ENCODE peak calls at places on chromosomes 11 and 22, in seven cellular contexts. One of them, this sample, is unnamed.

GRCh38 chr11:35811783-35812182 is 132.1 kb upstream of the LDLRAD3 start:
- DNase-seq in HepG2: peak
- DNase-seq in K562: no peak
- DNase-seq in SK-N-SH: no peak
- DNase-seq in HCT116: no peak
- DNase-seq in GM12878: no peak
- DNase-seq in H1: no peak
- DNase-seq in this sample: no peak

GRCh38 chr11:62908468-62909072 is 12.6 kb downstream of the CHRM1 start:
- DNase-seq in HepG2: no peak
- DNase-seq in H1: no peak
- DNase-seq in K562: no peak
- DNase-seq in GM12878: no peak
- DNase-seq in SK-N-SH: no peak
- DNase-seq in HCT116: no peak
- DNase-seq in this sample: no peak

GRCh38 chr11:66360406-66361073 is 11.0 kb downstream of the SLC29A2 start:
- DNase-seq in HCT116: no peak
- DNase-seq in HepG2: no peak
- DNase-seq in SK-N-SH: no peak
- DNase-seq in H1: no peak
- DNase-seq in K562: no peak
- DNase-seq in GM12878: no peak
- DNase-seq in this sample: no peak

GRCh38 chr11:130344846-130345245 is 30.1 kb upstream of the ZBTB44 start:
- DNase-seq in SK-N-SH: no peak
- DNase-seq in HCT116: no peak
- DNase-seq in GM12878: no peak
- DNase-seq in HepG2: no peak
- DNase-seq in K562: no peak
- DNase-seq in H1: no peak
- DNase-seq in this sample: no peak

GRCh38 chr22:39090426-39091064 is 6.5 kb upstream of the APOBEC3H start:
- DNase-seq in SK-N-SH: no peak
- DNase-seq in K562: no peak
- DNase-seq in HepG2: no peak
- DNase-seq in H1: no peak
- DNase-seq in HCT116: no peak
- DNase-seq in GM12878: no peak
- DNase-seq in this sample: no peak

GRCh38 chr11:15911377-15912044 is 444.8 kb downstream of the SOX6 start:
- DNase-seq in H1: no peak
- DNase-seq in GM12878: no peak
- DNase-seq in HepG2: no peak
- DNase-seq in SK-N-SH: no peak
- DNase-seq in K562: no peak
- DNase-seq in HCT116: no peak
- DNase-seq in this sample: no peak

GRCh38 chr22:20268350-20269012 is 363 bp upstream of the RTN4R start:
- DNase-seq in SK-N-SH: peak
- DNase-seq in GM12878: no peak
- DNase-seq in K562: peak
- DNase-seq in HCT116: peak
- DNase-seq in HepG2: peak
- DNase-seq in H1: peak
- DNase-seq in this sample: peak

GRCh38 chr11:44008698-44009097 is 39.1 kb upstream of the ACCSL start:
- DNase-seq in SK-N-SH: no peak
- DNase-seq in HCT116: no peak
- DNase-seq in H1: no peak
- DNase-seq in K562: no peak
- DNase-seq in GM12878: no peak
- DNase-seq in HepG2: no peak
- DNase-seq in this sample: no peak

GRCh38 chr22:26461188-26461810 is 22.3 kb downstream of the HPS4 start:
- DNase-seq in SK-N-SH: peak
- DNase-seq in K562: peak
- DNase-seq in HCT116: peak
- DNase-seq in H1: peak
- DNase-seq in HepG2: peak
- DNase-seq in GM12878: no peak
- DNase-seq in this sample: peak

GRCh38 chr11:33168605-33169240 is 7.4 kb upstream of the CSTF3 start:
- DNase-seq in HepG2: no peak
- DNase-seq in HCT116: no peak
- DNase-seq in GM12878: no peak
- DNase-seq in SK-N-SH: no peak
- DNase-seq in H1: no peak
- DNase-seq in K562: no peak
- DNase-seq in this sample: no peak

GRCh38 chr11:69455969-69456368 is 25.5 kb upstream of the LINC01488 start:
- DNase-seq in GM12878: no peak
- DNase-seq in HCT116: no peak
- DNase-seq in SK-N-SH: no peak
- DNase-seq in HepG2: no peak
- DNase-seq in K562: no peak
- DNase-seq in H1: no peak
- DNase-seq in this sample: no peak

GRCh38 chr11:7143908-7144307 is 55.1 kb downstream of the RBMXL2 start:
- DNase-seq in GM12878: no peak
- DNase-seq in HCT116: peak
- DNase-seq in SK-N-SH: no peak
- DNase-seq in HepG2: no peak
- DNase-seq in K562: no peak
- DNase-seq in H1: no peak
- DNase-seq in this sample: peak

GRCh38 chr11:101848262-101848661 is 66.5 kb upstream of the CEP126 start:
- DNase-seq in HepG2: peak
- DNase-seq in SK-N-SH: no peak
- DNase-seq in K562: no peak
- DNase-seq in HCT116: no peak
- DNase-seq in GM12878: no peak
- DNase-seq in H1: no peak
- DNase-seq in this sample: no peak

GRCh38 chr22:20805972-20806471 is 32.1 kb downstream of the SERPIND1 start:
- DNase-seq in SK-N-SH: no peak
- DNase-seq in HepG2: no peak
- DNase-seq in GM12878: no peak
- DNase-seq in K562: no peak
- DNase-seq in HCT116: no peak
- DNase-seq in H1: no peak
- DNase-seq in this sample: no peak

GRCh38 chr11:57410287-57410686 is 16.6 kb downstream of the SLC43A3 start:
- DNase-seq in HepG2: no peak
- DNase-seq in SK-N-SH: no peak
- DNase-seq in GM12878: no peak
- DNase-seq in H1: no peak
- DNase-seq in K562: no peak
- DNase-seq in HCT116: no peak
- DNase-seq in this sample: no peak

GRCh38 chr11:19243601-19244000 is 2.9 kb upstream of the E2F8 start:
- DNase-seq in HepG2: no peak
- DNase-seq in GM12878: no peak
- DNase-seq in H1: no peak
- DNase-seq in K562: no peak
- DNase-seq in HCT116: no peak
- DNase-seq in SK-N-SH: no peak
- DNase-seq in this sample: peak

GRCh38 chr22:19806213-19807160 is 45.9 kb downstream of the TBX1 start:
- DNase-seq in SK-N-SH: peak
- DNase-seq in HepG2: no peak
- DNase-seq in GM12878: no peak
- DNase-seq in K562: peak
- DNase-seq in H1: no peak
- DNase-seq in HCT116: peak
- DNase-seq in this sample: peak

GRCh38 chr11:120601566-120601965 is 90.0 kb downstream of the GRIK4 start:
- DNase-seq in HepG2: no peak
- DNase-seq in GM12878: no peak
- DNase-seq in SK-N-SH: no peak
- DNase-seq in HCT116: no peak
- DNase-seq in K562: no peak
- DNase-seq in H1: no peak
- DNase-seq in this sample: no peak

GRCh38 chr11:1049911-1050580 is 13.5 kb upstream of the MUC6 start:
- DNase-seq in K562: no peak
- DNase-seq in H1: no peak
- DNase-seq in HCT116: no peak
- DNase-seq in SK-N-SH: peak
- DNase-seq in GM12878: no peak
- DNase-seq in HepG2: no peak
- DNase-seq in this sample: no peak

DNA sequence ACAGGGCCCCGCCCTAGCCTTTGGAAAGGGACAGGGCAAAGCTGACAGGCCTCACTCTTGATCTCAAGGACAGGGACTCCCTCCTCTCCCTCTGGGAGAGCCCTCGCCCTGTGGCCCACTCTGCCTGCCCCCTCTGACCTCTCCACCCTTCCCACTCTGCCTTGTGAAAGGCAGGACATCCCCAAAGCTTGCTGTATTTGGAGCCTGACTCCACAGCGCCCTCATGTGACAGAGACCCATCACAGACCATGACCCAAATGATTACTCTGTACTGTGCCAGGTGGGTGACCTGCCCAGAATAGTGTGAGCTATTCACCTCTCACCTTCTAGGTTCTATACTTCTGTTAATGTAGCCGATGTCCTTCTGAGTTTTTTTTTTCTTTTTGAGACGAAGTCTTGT is 18.8 kb downstream of the P2RY2 start:
- DNase-seq in H1: peak
- DNase-seq in HCT116: peak
- DNase-seq in SK-N-SH: peak
- DNase-seq in HepG2: peak
- DNase-seq in GM12878: no peak
- DNase-seq in K562: peak
- DNase-seq in this sample: peak
- TF ChIP-seq JUND in H1: no peak
- TF ChIP-seq JUND in HCT116: no peak
- TF ChIP-seq JUND in SK-N-SH: no peak
- TF ChIP-seq JUND in HepG2: no peak
- TF ChIP-seq JUND in GM12878: no peak
- TF ChIP-seq JUND in K562: no peak
- TF ChIP-seq JUND in this sample: no peak

DNA sequence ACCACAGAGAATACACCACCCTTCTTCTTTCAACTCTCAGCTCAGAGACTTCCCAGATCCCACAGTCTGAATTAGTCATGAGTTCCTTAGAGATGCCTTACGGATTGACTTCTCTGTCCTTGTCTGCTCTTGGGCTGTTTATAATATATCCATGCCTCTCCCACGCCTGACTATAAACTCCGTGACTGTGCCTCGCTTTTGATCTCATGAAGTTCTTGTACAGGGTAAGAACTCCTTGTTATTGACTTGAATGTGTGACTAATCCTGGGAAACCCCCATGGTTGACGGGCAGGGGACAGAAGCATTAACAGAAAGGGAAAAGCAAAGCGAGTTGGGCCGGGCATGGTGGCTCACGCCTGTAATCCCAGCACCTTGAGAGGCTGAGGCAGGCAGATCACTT is 62.4 kb upstream of the POU2AF1 start:
- DNase-seq in SK-N-SH: no peak
- DNase-seq in GM12878: no peak
- DNase-seq in H1: no peak
- DNase-seq in K562: no peak
- DNase-seq in HepG2: no peak
- DNase-seq in HCT116: no peak
- DNase-seq in this sample: no peak
- TF ChIP-seq JUND in SK-N-SH: no peak
- TF ChIP-seq JUND in GM12878: no peak
- TF ChIP-seq JUND in H1: no peak
- TF ChIP-seq JUND in K562: no peak
- TF ChIP-seq JUND in HepG2: no peak
- TF ChIP-seq JUND in HCT116: no peak
- TF ChIP-seq JUND in this sample: no peak

GRCh38 chr22:23565288-23565941 is 14.7 kb downstream of the IGLL1 start:
- DNase-seq in K562: no peak
- DNase-seq in HepG2: no peak
- DNase-seq in HCT116: peak
- DNase-seq in H1: peak
- DNase-seq in GM12878: no peak
- DNase-seq in SK-N-SH: peak
- DNase-seq in this sample: no peak

GRCh38 chr22:23563111-23563510 is 17.0 kb downstream of the IGLL1 start:
- DNase-seq in K562: no peak
- DNase-seq in HCT116: no peak
- DNase-seq in HepG2: no peak
- DNase-seq in H1: no peak
- DNase-seq in GM12878: no peak
- DNase-seq in SK-N-SH: no peak
- DNase-seq in this sample: no peak

GRCh38 chr22:23566716-23567475 is 13.2 kb downstream of the IGLL1 start:
- DNase-seq in H1: no peak
- DNase-seq in HepG2: no peak
- DNase-seq in SK-N-SH: no peak
- DNase-seq in K562: no peak
- DNase-seq in HCT116: no peak
- DNase-seq in GM12878: no peak
- DNase-seq in this sample: no peak

GRCh38 chr22:23564276-23564675 is 15.8 kb downstream of the IGLL1 start:
- DNase-seq in H1: no peak
- DNase-seq in GM12878: no peak
- DNase-seq in HCT116: no peak
- DNase-seq in SK-N-SH: no peak
- DNase-seq in K562: no peak
- DNase-seq in HepG2: no peak
- DNase-seq in this sample: no peak

DNA sequence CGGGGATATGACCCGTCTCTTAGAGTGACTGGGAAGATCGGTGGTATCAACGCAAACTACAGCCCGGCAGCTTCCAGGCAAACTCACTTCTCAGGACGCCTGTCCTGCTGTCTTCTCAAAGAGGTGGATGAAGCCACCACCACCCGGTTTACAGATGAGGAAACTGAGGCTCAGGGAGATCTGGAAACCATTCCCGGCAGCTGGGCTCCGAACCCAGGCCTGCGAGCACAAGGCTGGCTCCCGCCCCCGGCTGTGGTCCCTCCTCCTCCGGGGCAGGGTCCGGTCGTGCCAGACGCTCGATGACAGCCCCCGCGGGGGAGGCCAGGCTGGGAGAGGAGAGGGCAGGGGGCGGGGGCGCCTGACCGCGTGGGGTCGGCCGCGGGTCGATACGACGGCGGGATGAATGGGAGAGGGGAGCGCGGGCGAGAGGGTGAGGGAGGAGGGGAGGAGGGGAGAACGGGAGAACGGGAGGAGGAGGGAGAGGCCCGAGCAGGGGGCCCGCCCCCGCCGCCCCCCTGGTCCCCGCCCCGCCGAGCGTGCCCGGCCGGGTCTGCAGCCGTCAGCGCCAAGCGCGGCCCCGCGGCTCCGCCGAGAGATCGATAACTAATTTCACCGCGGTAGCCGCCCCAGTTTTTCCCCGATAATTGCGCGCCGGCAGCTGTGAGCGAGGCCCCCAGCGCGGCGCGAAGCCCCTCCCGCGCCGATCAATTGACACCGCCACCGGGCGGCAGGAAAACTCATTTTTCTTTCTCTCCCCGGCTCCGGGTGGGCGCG is 14.0 kb downstream of the IGLL1 start:
- DNase-seq in H1: peak
- DNase-seq in K562: peak
- DNase-seq in GM12878: no peak
- DNase-seq in SK-N-SH: peak
- DNase-seq in HCT116: no peak
- DNase-seq in HepG2: peak
- DNase-seq in this sample: no peak
- TF ChIP-seq JUND in H1: no peak
- TF ChIP-seq JUND in K562: no peak
- TF ChIP-seq JUND in GM12878: no peak
- TF ChIP-seq JUND in SK-N-SH: no peak
- TF ChIP-seq JUND in HCT116: no peak
- TF ChIP-seq JUND in HepG2: no peak
- TF ChIP-seq JUND in this sample: no peak

GRCh38 chr22:49497266-49497665 is 330.4 kb downstream of the BRD1 start:
- DNase-seq in K562: no peak
- DNase-seq in H1: no peak
- DNase-seq in GM12878: no peak
- DNase-seq in SK-N-SH: no peak
- DNase-seq in HepG2: peak
- DNase-seq in HCT116: peak
- DNase-seq in this sample: no peak
- TF ChIP-seq JUND in K562: no peak
- TF ChIP-seq JUND in H1: no peak
- TF ChIP-seq JUND in GM12878: no peak
- TF ChIP-seq JUND in SK-N-SH: no peak
- TF ChIP-seq JUND in HepG2: no peak
- TF ChIP-seq JUND in HCT116: no peak
- TF ChIP-seq JUND in this sample: no peak